ENCODE peak calls at places on chromosomes 5 and 9, in five cellular contexts. One of them, this sample, is unnamed.

GRCh38 chr5:100706796-100707195 is 171.6 kb downstream of the FAM174A start:
- DNase-seq in GM23338: peak
- DNase-seq in cardiac muscle cell: peak
- DNase-seq in fibroblast of lung: peak
- DNase-seq in fibroblast of mammary gland: peak
- DNase-seq in this sample: no peak

GRCh38 chr5:113330533-113331200 is 104.1 kb downstream of the TSSK1B start:
- DNase-seq in fibroblast of mammary gland: peak
- DNase-seq in fibroblast of lung: peak
- DNase-seq in GM23338: no peak
- DNase-seq in cardiac muscle cell: peak
- DNase-seq in this sample: no peak

GRCh38 chr9:136722093-136722968 is 10.0 kb downstream of the DIPK1B start:
- DNase-seq in fibroblast of lung: no peak
- DNase-seq in GM23338: no peak
- DNase-seq in cardiac muscle cell: no peak
- DNase-seq in fibroblast of mammary gland: no peak
- DNase-seq in this sample: no peak

GRCh38 chr5:111929892-111930291 is 172.9 kb upstream of the NREP start:
- DNase-seq in fibroblast of mammary gland: peak
- DNase-seq in cardiac muscle cell: peak
- DNase-seq in GM23338: no peak
- DNase-seq in fibroblast of lung: peak
- DNase-seq in this sample: no peak

GRCh38 chr5:133244242-133244641 is 192.4 kb downstream of the HSPA4 start:
- DNase-seq in fibroblast of lung: peak
- DNase-seq in cardiac muscle cell: no peak
- DNase-seq in fibroblast of mammary gland: no peak
- DNase-seq in GM23338: no peak
- DNase-seq in this sample: no peak

GRCh38 chr9:37370968-37371563 is 51.4 kb upstream of the GRHPR start:
- DNase-seq in cardiac muscle cell: no peak
- DNase-seq in fibroblast of mammary gland: no peak
- DNase-seq in fibroblast of lung: no peak
- DNase-seq in GM23338: no peak
- DNase-seq in this sample: no peak

GRCh38 chr5:81604193-81604592 is 146.7 kb downstream of the SSBP2 start:
- DNase-seq in cardiac muscle cell: no peak
- DNase-seq in GM23338: no peak
- DNase-seq in fibroblast of mammary gland: no peak
- DNase-seq in fibroblast of lung: peak
- DNase-seq in this sample: no peak

GRCh38 chr5:6576861-6577501 is 55.9 kb downstream of the NSUN2 start:
- DNase-seq in cardiac muscle cell: peak
- DNase-seq in GM23338: peak
- DNase-seq in fibroblast of lung: peak
- DNase-seq in fibroblast of mammary gland: peak
- DNase-seq in this sample: peak

GRCh38 chr5:33310471-33310870 is 130.3 kb upstream of the TARS1 start:
- DNase-seq in fibroblast of lung: peak
- DNase-seq in GM23338: no peak
- DNase-seq in cardiac muscle cell: peak
- DNase-seq in fibroblast of mammary gland: peak
- DNase-seq in this sample: no peak

GRCh38 chr5:96333397-96333790 is 99.7 kb downstream of the PCSK1 start:
- DNase-seq in fibroblast of lung: no peak
- DNase-seq in cardiac muscle cell: no peak
- DNase-seq in GM23338: no peak
- DNase-seq in fibroblast of mammary gland: no peak
- DNase-seq in this sample: no peak

GRCh38 chr5:157352756-157353340 is 86.9 kb downstream of the CYFIP2 start:
- DNase-seq in GM23338: no peak
- DNase-seq in cardiac muscle cell: no peak
- DNase-seq in fibroblast of mammary gland: no peak
- DNase-seq in fibroblast of lung: no peak
- DNase-seq in this sample: no peak

GRCh38 chr5:106610041-106610440 is 1060.7 kb downstream of the EFNA5 start:
- DNase-seq in fibroblast of mammary gland: no peak
- DNase-seq in cardiac muscle cell: no peak
- DNase-seq in fibroblast of lung: no peak
- DNase-seq in GM23338: no peak
- DNase-seq in this sample: no peak

GRCh38 chr5:168683927-168684295 is 104.7 kb upstream of the PANK3 start:
- DNase-seq in fibroblast of mammary gland: no peak
- DNase-seq in cardiac muscle cell: no peak
- DNase-seq in fibroblast of lung: no peak
- DNase-seq in GM23338: no peak
- DNase-seq in this sample: no peak

GRCh38 chr5:73625905-73626811 is at the start of gene ARHGEF28:
- DNase-seq in fibroblast of mammary gland: peak
- DNase-seq in GM23338: peak
- DNase-seq in cardiac muscle cell: peak
- DNase-seq in fibroblast of lung: peak
- DNase-seq in this sample: no peak

GRCh38 chr5:73625314-73625904 is 587 bp upstream of the ARHGEF28 start:
- DNase-seq in cardiac muscle cell: peak
- DNase-seq in fibroblast of mammary gland: peak
- DNase-seq in fibroblast of lung: peak
- DNase-seq in GM23338: no peak
- DNase-seq in this sample: no peak

GRCh38 chr5:73629456-73629855 is 3.5 kb downstream of the ARHGEF28 start:
- DNase-seq in GM23338: no peak
- DNase-seq in fibroblast of mammary gland: no peak
- DNase-seq in cardiac muscle cell: no peak
- DNase-seq in fibroblast of lung: no peak
- DNase-seq in this sample: no peak

GRCh38 chr5:73624888-73625287 is 1.1 kb upstream of the ARHGEF28 start:
- DNase-seq in fibroblast of lung: no peak
- DNase-seq in GM23338: peak
- DNase-seq in cardiac muscle cell: no peak
- DNase-seq in fibroblast of mammary gland: no peak
- DNase-seq in this sample: no peak

DNA sequence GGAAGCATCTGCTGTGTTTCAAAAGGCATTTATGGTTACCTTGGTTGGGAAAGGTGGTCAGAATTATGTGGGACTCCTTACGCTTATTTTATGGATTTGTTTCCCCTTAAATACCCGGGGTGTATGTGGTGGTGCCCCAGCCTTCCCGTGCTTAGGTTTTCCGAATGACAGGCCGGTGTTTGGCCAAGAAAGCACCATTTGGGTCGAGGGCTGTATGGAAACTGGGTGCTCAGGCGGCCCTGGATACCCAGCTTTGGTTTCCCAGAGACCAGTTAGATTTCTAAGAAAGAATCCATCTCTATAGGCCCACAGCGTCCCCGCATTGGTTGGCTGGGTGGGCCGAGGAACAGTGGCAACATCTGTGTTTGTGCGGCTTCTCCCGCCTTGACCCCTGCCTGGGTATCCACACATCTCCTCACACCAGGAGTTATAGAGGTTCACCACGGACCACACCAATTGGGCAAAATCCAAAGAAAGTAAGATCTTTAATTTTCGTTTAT is 868 bp downstream of the ARHGEF28 start:
- DNase-seq in cardiac muscle cell: no peak
- DNase-seq in fibroblast of lung: no peak
- DNase-seq in fibroblast of mammary gland: no peak
- DNase-seq in GM23338: no peak
- DNase-seq in this sample: no peak
- H3K4me3 ChIP-seq in cardiac muscle cell: peak
- H3K4me3 ChIP-seq in fibroblast of lung: peak
- H3K4me3 ChIP-seq in fibroblast of mammary gland: peak
- H3K4me3 ChIP-seq in GM23338: peak
- H3K4me3 ChIP-seq in this sample: peak

GRCh38 chr5:144315994-144316634 is 145.4 kb downstream of the KCTD16 start:
- DNase-seq in fibroblast of mammary gland: no peak
- DNase-seq in cardiac muscle cell: no peak
- DNase-seq in fibroblast of lung: no peak
- DNase-seq in GM23338: no peak
- DNase-seq in this sample: no peak

GRCh38 chr5:144313147-144313726 is 142.6 kb downstream of the KCTD16 start:
- DNase-seq in fibroblast of mammary gland: no peak
- DNase-seq in fibroblast of lung: no peak
- DNase-seq in cardiac muscle cell: no peak
- DNase-seq in GM23338: no peak
- DNase-seq in this sample: no peak

GRCh38 chr5:144318011-144318410 is 147.3 kb downstream of the KCTD16 start:
- DNase-seq in GM23338: peak
- DNase-seq in fibroblast of mammary gland: no peak
- DNase-seq in fibroblast of lung: no peak
- DNase-seq in cardiac muscle cell: no peak
- DNase-seq in this sample: no peak

GRCh38 chr5:144315026-144315425 is 144.4 kb downstream of the KCTD16 start:
- DNase-seq in fibroblast of mammary gland: no peak
- DNase-seq in cardiac muscle cell: no peak
- DNase-seq in GM23338: no peak
- DNase-seq in fibroblast of lung: no peak
- DNase-seq in this sample: no peak

DNA sequence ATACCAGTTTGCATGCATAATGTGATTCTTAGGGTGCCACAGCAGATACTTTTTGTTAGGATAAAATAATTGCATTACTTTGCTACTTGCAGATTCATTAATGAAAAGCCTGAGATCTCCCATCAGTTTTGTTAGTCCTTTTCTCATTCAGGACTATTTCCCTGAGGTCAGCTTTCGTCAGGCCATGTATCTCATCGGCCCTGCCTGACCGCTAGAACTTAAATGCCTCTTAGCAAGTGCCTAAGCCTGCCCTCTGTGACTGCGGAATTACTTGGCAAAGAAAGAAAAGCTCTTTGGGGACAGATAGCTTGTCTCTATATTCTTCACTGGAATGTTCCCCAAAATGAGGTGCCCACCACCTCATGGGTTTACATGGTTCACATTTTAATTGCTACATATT is 147.8 kb downstream of the KCTD16 start:
- DNase-seq in cardiac muscle cell: no peak
- DNase-seq in fibroblast of lung: no peak
- DNase-seq in GM23338: peak
- DNase-seq in fibroblast of mammary gland: no peak
- DNase-seq in this sample: no peak
- TF ChIP-seq CTCF in cardiac muscle cell: no peak
- TF ChIP-seq CTCF in fibroblast of lung: no peak
- TF ChIP-seq CTCF in GM23338: no peak
- TF ChIP-seq CTCF in fibroblast of mammary gland: no peak
- TF ChIP-seq CTCF in this sample: no peak

DNA sequence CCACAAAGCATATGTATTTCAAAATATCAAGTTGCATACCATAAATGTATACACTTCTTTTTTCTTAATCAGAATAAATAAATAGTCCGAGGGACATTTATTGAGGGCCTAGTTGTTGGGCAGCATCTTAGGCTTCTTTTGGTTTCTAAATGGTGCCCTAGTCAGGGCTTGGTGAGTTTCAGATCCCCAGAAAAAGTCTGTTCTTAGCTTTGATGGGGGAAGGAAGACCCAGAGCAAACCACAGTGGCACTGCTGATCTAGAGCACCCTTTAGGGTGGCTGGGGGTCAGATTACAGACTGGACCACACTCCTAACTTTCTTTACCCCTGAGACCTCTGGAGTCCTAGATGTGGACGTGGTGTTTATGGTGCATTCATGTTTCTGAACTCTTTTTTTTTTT is 97.8 kb downstream of the C9orf152 start:
- DNase-seq in cardiac muscle cell: no peak
- DNase-seq in fibroblast of lung: no peak
- DNase-seq in fibroblast of mammary gland: no peak
- DNase-seq in GM23338: no peak
- DNase-seq in this sample: no peak
- H3K4me3 ChIP-seq in cardiac muscle cell: no peak
- H3K4me3 ChIP-seq in fibroblast of lung: no peak
- H3K4me3 ChIP-seq in fibroblast of mammary gland: no peak
- H3K4me3 ChIP-seq in GM23338: no peak
- H3K4me3 ChIP-seq in this sample: no peak

GRCh38 chr5:179698935-179699639 is at the start of gene CANX:
- DNase-seq in cardiac muscle cell: no peak
- DNase-seq in GM23338: peak
- DNase-seq in fibroblast of mammary gland: no peak
- DNase-seq in fibroblast of lung: no peak
- DNase-seq in this sample: no peak

GRCh38 chr5:179696605-179697004 is 2.2 kb upstream of the CANX start:
- DNase-seq in cardiac muscle cell: no peak
- DNase-seq in fibroblast of lung: no peak
- DNase-seq in GM23338: no peak
- DNase-seq in fibroblast of mammary gland: no peak
- DNase-seq in this sample: peak

GRCh38 chr5:179699640-179700298 is 1.0 kb downstream of the CANX start:
- DNase-seq in cardiac muscle cell: peak
- DNase-seq in fibroblast of lung: peak
- DNase-seq in fibroblast of mammary gland: peak
- DNase-seq in GM23338: peak
- DNase-seq in this sample: no peak

GRCh38 chr5:179697108-179697507 is 1.7 kb upstream of the CANX start:
- DNase-seq in cardiac muscle cell: no peak
- DNase-seq in GM23338: no peak
- DNase-seq in fibroblast of mammary gland: no peak
- DNase-seq in fibroblast of lung: no peak
- DNase-seq in this sample: no peak

DNA sequence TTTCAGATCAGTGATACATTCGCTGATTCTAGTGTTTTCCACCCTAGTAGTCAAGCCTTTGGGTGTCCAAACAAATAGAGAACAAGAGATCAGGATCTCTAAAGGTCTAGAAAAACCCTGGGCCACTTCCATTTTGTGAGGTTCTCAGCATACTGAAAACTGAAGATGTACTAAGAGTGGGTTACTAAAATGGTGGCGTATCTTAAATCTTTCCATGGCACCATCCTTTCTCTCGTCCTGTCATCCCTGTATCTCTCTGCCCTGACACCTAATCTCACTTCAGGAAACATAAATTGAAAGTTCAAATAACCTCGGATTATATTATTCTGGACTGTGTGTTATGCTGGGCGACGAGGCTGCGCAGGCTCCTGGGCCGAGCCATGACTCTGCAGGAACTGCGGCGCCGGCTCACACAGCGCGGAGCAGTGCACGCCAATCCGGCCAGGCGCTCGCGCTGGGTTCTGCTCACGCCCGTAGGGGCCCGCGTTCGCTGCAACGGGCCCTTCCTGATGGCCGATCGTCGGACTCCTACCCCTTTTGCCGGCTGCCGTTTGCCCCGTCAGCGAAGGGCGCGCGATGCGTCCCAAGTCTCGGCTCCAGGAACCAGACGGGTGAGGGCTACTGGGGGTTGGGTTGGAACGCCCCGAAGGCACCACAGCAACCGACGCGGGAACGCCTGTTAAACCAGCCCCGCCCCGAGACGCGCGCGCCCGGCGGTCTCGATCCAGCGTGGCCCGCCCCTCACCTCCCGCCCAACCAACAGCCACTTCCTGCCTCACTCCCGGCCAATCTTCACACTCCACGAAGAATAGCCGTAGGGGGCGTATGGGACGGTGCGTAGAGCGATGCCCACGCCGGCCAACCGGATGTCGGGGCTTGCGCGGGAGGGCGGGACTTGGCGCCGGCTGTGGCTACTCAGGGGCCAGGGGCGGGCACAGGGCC is 503 bp upstream of the CANX start:
- DNase-seq in fibroblast of lung: peak
- DNase-seq in cardiac muscle cell: peak
- DNase-seq in fibroblast of mammary gland: peak
- DNase-seq in GM23338: peak
- DNase-seq in this sample: peak
- TF ChIP-seq CTCF in fibroblast of lung: no peak
- TF ChIP-seq CTCF in cardiac muscle cell: no peak
- TF ChIP-seq CTCF in fibroblast of mammary gland: no peak
- TF ChIP-seq CTCF in GM23338: no peak
- TF ChIP-seq CTCF in this sample: no peak

GRCh38 chr9:76691761-76692313 is 72.4 kb upstream of the PCA3 start:
- DNase-seq in GM23338: peak
- DNase-seq in fibroblast of mammary gland: no peak
- DNase-seq in fibroblast of lung: no peak
- DNase-seq in cardiac muscle cell: peak
- DNase-seq in this sample: no peak
- H3K4me3 ChIP-seq in GM23338: peak
- H3K4me3 ChIP-seq in fibroblast of mammary gland: peak
- H3K4me3 ChIP-seq in fibroblast of lung: peak
- H3K4me3 ChIP-seq in cardiac muscle cell: peak
- H3K4me3 ChIP-seq in this sample: no peak